ENCODE peak calls at places on chromosomes 6 and 20, in nine cellular contexts. B, A, J, P, C, Q, D, L and O are unnamed samples.

GRCh38 chr6:99761701-99762100 is 155.1 kb downstream of the PRDM13 start:
- DNase-seq in B (no peak), A (no peak), J (no peak), P (no peak), C (no peak), Q (no peak), D (no peak), L (no peak), O (no peak)

GRCh38 chr6:79778794-79779193 is 147.7 kb downstream of the SH3BGRL2 start:
- DNase-seq in B (no peak), A (no peak), J (no peak), P (no peak), C (no peak), Q (no peak), D (no peak), L (no peak), O (no peak)

GRCh38 chr6:56739836-56740815 is 97.4 kb upstream of the DST start:
- DNase-seq in B (no peak), A (no peak), J (no peak), P (no peak), C (no peak), Q (no peak), D (no peak), L (no peak), O (no peak)

GRCh38 chr6:101163611-101164010 is 229.9 kb upstream of the GRIK2 start:
- DNase-seq in B (no peak), A (no peak), J (no peak), P (peak), C (no peak), Q (no peak), D (no peak), L (no peak), O (no peak)

GRCh38 chr6:32113386-32114352 is 4.5 kb upstream of the TNXB start:
- DNase-seq in B (peak), A (no peak), J (peak), P (peak), C (peak), Q (peak), D (peak), L (peak), O (no peak)

GRCh38 chr20:48523191-48523757 is 304.5 kb downstream of the PREX1 start:
- DNase-seq in B (peak), A (no peak), J (peak), P (peak), C (peak), Q (no peak), D (no peak), L (no peak), O (no peak)

GRCh38 chr6:24283043-24283985 is 74.5 kb downstream of the DCDC2 start:
- DNase-seq in B (peak), A (no peak), J (peak), P (peak), C (peak), Q (peak), D (no peak), L (peak), O (no peak)

GRCh38 chr6:133953634-133954415 is 801 bp downstream of the TBPL1 start:
- DNase-seq in B (no peak), A (no peak), J (no peak), P (no peak), C (no peak), Q (no peak), D (no peak), L (no peak), O (no peak)

GRCh38 chr20:6501061-6501460 is 266.4 kb upstream of the BMP2 start:
- DNase-seq in B (peak), A (no peak), J (no peak), P (peak), C (no peak), Q (no peak), D (peak), L (no peak), O (no peak)

GRCh38 chr6:148693882-148694484 is 52.8 kb upstream of the UST start:
- DNase-seq in B (no peak), A (no peak), J (no peak), P (peak), C (no peak), Q (no peak), D (no peak), L (no peak), O (peak)

GRCh38 chr20:44370639-44371218 is 15.2 kb downstream of the HNF4A start:
- DNase-seq in B (no peak), A (no peak), J (no peak), P (no peak), C (no peak), Q (no peak), D (no peak), L (peak), O (peak)

GRCh38 chr6:31639449-31639861 is 13.0 kb downstream of the BAG6 start:
- DNase-seq in B (no peak), A (no peak), J (no peak), P (no peak), C (no peak), Q (no peak), D (no peak), L (no peak), O (no peak)

GRCh38 chr20:42639140-42639539 is 550.6 kb downstream of the PTPRT start:
- DNase-seq in B (no peak), A (no peak), J (no peak), P (no peak), C (no peak), Q (no peak), D (no peak), L (no peak), O (no peak)

GRCh38 chr6:47288245-47289090 is 21.2 kb downstream of the TNFRSF21 start:
- DNase-seq in B (no peak), A (no peak), J (no peak), P (no peak), C (no peak), Q (no peak), D (no peak), L (no peak), O (no peak)

GRCh38 chr6:96862560-96862959 is 25.3 kb upstream of the GPR63 start:
- DNase-seq in B (no peak), A (no peak), J (no peak), P (no peak), C (no peak), Q (no peak), D (no peak), L (no peak), O (no peak)

GRCh38 chr6:108589244-108589730 is 28.6 kb downstream of the FOXO3 start:
- DNase-seq in B (peak), A (no peak), J (peak), P (peak), C (peak), Q (peak), D (no peak), L (peak), O (peak)
- H3K4me3 ChIP-seq in B (no peak), A (no peak), J (peak), P (no peak), C (no peak), Q (peak), D (no peak), L (peak), O (peak)

GRCh38 chr6:155221086-155221485 is 42.7 kb upstream of the CLDN20 start:
- DNase-seq in B (no peak), A (no peak), J (no peak), P (no peak), C (no peak), Q (no peak), D (no peak), L (no peak), O (no peak)

GRCh38 chr6:155224618-155225017 is 39.2 kb upstream of the CLDN20 start:
- DNase-seq in B (no peak), A (no peak), J (no peak), P (peak), C (no peak), Q (no peak), D (no peak), L (no peak), O (no peak)

GRCh38 chr6:155227076-155227475 is 36.7 kb upstream of the CLDN20 start:
- DNase-seq in B (no peak), A (no peak), J (no peak), P (no peak), C (no peak), Q (no peak), D (no peak), L (no peak), O (no peak)

GRCh38 chr6:155219858-155220301 is 43.9 kb upstream of the CLDN20 start:
- DNase-seq in B (no peak), A (no peak), J (no peak), P (no peak), C (no peak), Q (no peak), D (no peak), L (no peak), O (no peak)

GRCh38 chr6:155224031-155224451 is 39.8 kb upstream of the CLDN20 start:
- DNase-seq in B (peak), A (no peak), J (no peak), P (peak), C (peak), Q (no peak), D (peak), L (no peak), O (no peak)
- H3K4me3 ChIP-seq in B (no peak), A (no peak), J (no peak), P (no peak), C (no peak), Q (no peak), D (no peak), L (no peak), O (no peak)

GRCh38 chr20:62959998-62960436 is 7.5 kb downstream of the SLC17A9 start:
- DNase-seq in B (no peak), A (no peak), J (no peak), P (no peak), C (no peak), Q (no peak), D (no peak), L (no peak), O (no peak)

GRCh38 chr20:62961799-62962198 is 9.3 kb downstream of the SLC17A9 start:
- DNase-seq in B (no peak), A (no peak), J (no peak), P (no peak), C (no peak), Q (no peak), D (no peak), L (no peak), O (no peak)

GRCh38 chr20:62962221-62962879 is 9.8 kb downstream of the SLC17A9 start:
- DNase-seq in B (no peak), A (no peak), J (no peak), P (no peak), C (no peak), Q (no peak), D (no peak), L (no peak), O (no peak)

GRCh38 chr20:62962891-62963613 is 10.5 kb downstream of the SLC17A9 start:
- DNase-seq in B (no peak), A (no peak), J (no peak), P (no peak), C (no peak), Q (no peak), D (no peak), L (no peak), O (no peak)

GRCh38 chr20:62961310-62961783 is 8.8 kb downstream of the SLC17A9 start:
- DNase-seq in B (no peak), A (no peak), J (no peak), P (no peak), C (no peak), Q (no peak), D (no peak), L (no peak), O (no peak)
- H3K4me3 ChIP-seq in B (no peak), A (no peak), J (no peak), P (no peak), C (no peak), Q (no peak), D (no peak), L (no peak), O (no peak)

GRCh38 chr20:37758332-37758731 is 64.5 kb downstream of the CTNNBL1 start:
- DNase-seq in B (no peak), A (no peak), J (no peak), P (no peak), C (no peak), Q (peak), D (no peak), L (no peak), O (no peak)

GRCh38 chr20:37755665-37756064 is 61.8 kb downstream of the CTNNBL1 start:
- DNase-seq in B (no peak), A (no peak), J (no peak), P (peak), C (no peak), Q (peak), D (no peak), L (no peak), O (no peak)

GRCh38 chr20:37759761-37760209 is 66.0 kb downstream of the CTNNBL1 start:
- DNase-seq in B (no peak), A (no peak), J (no peak), P (no peak), C (no peak), Q (no peak), D (no peak), L (no peak), O (no peak)

GRCh38 chr20:37756234-37756633 is 62.4 kb downstream of the CTNNBL1 start:
- DNase-seq in B (no peak), A (no peak), J (no peak), P (no peak), C (no peak), Q (no peak), D (no peak), L (no peak), O (no peak)

GRCh38 chr20:37757550-37757949 is 63.7 kb downstream of the CTNNBL1 start:
- DNase-seq in B (no peak), A (no peak), J (no peak), P (no peak), C (no peak), Q (no peak), D (no peak), L (no peak), O (peak)
- H3K4me3 ChIP-seq in B (no peak), A (no peak), J (no peak), P (no peak), C (no peak), Q (no peak), D (no peak), L (no peak), O (no peak)

DNA sequence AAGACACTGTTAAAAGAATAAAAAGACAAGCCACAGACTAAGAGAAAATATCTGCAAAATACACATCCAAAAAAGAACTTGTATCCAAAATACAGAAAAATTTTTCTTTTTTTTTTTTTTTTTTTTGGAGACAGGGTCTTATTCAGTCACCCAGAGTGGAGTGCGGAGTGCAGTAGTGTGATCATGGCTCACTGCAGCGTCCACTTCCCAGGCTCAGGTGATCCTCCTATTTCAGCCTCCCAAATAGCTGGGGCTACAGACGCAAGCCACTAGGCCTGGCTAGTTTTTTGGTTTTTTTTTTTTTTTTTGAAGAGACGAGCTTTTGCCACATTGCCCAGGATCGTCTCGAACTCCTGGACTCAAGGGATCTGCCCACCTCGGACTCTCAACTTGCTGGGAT is 3.1 kb downstream of the ZUP1 start:
- DNase-seq in B (no peak), A (no peak), J (no peak), P (no peak), C (no peak), Q (no peak), D (no peak), L (no peak), O (no peak)
- H3K4me3 ChIP-seq in B (no peak), A (no peak), J (no peak), P (no peak), C (no peak), Q (no peak), D (peak), L (no peak), O (no peak)

GRCh38 chr20:51380401-51381385 is 161.8 kb downstream of the NFATC2 start:
- DNase-seq in B (no peak), A (no peak), J (no peak), P (no peak), C (no peak), Q (no peak), D (no peak), L (no peak), O (no peak)
- H3K4me3 ChIP-seq in B (no peak), A (no peak), J (no peak), P (no peak), C (no peak), Q (no peak), D (no peak), L (no peak), O (no peak)

GRCh38 chr20:35368616-35369423 is 43.0 kb downstream of the UQCC1 start:
- DNase-seq in B (peak), A (no peak), J (no peak), P (no peak), C (no peak), Q (peak), D (no peak), L (no peak), O (no peak)
- H3K4me3 ChIP-seq in B (no peak), A (no peak), J (no peak), P (no peak), C (no peak), Q (no peak), D (no peak), L (no peak), O (no peak)

DNA sequence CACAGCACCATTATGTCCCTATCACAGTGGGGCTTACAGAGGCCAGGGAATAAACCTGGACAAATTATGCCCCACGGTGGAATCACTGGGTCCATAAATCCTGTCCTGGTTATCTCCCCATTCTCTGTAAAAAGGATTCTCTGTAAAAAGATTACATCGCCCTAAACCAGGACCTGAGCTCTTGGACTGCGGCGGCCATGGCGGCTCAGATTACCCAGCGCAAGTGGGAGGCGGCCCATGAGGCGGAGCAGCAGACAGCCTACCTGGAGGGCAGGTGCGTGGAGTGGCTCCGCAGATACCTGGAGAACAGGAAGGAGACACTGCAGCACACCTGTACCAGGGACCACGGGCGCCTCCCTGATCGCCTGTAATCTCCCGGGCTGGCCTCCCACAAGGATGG is 8.4 kb upstream of the HLA-A start:
- DNase-seq in B (no peak), A (no peak), J (no peak), P (no peak), C (no peak), Q (no peak), D (no peak), L (no peak), O (no peak)
- H3K4me3 ChIP-seq in B (no peak), A (no peak), J (no peak), P (no peak), C (no peak), Q (no peak), D (no peak), L (no peak), O (no peak)

GRCh38 chr20:2752631-2753455 is 47.6 kb downstream of the CPXM1 start:
- DNase-seq in B (no peak), A (no peak), J (peak), P (peak), C (peak), Q (no peak), D (no peak), L (peak), O (no peak)
- H3K4me3 ChIP-seq in B (no peak), A (peak), J (peak), P (peak), C (peak), Q (peak), D (peak), L (peak), O (peak)

DNA sequence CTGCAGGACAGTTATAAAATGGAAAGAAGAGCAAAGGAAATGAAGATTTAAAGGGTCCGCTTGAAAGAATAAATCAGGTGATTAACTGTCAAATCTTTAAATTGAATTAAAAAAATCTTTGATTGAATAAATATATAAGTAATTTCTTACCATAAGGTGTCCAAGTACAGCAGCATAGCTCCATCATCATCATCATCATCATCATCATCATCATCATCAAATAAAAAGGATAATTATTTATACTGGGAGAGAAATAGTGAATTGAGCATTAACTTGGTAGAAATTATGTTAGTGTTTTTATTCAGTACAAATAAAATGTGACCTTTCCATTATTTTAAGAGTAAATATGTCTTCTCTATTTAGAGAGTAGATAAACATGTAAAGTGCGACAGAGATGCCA is 745.6 kb upstream of the MARCKS start:
- DNase-seq in B (no peak), A (no peak), J (no peak), P (no peak), C (no peak), Q (no peak), D (no peak), L (no peak), O (no peak)
- H3K4me3 ChIP-seq in B (no peak), A (no peak), J (no peak), P (no peak), C (no peak), Q (no peak), D (no peak), L (no peak), O (no peak)